ENCODE peak calls at places on chromosome 5, in six cellular contexts. One of them, this sample, is unnamed.

GRCh38 chr5:140118294-140118936 is 4.5 kb downstream of the PURA start:
- DNase-seq in Peyer's patch: no peak
- DNase-seq in IMR-90: peak; percentile 17
- DNase-seq in endodermal cell: no peak
- DNase-seq in thyroid gland: no peak
- DNase-seq in ascending aorta: no peak
- DNase-seq in this sample: no peak

GRCh38 chr5:157541452-157542118 is 34.0 kb downstream of the ADAM19 start:
- DNase-seq in Peyer's patch: no peak
- DNase-seq in IMR-90: no peak
- DNase-seq in endodermal cell: no peak
- DNase-seq in thyroid gland: no peak
- DNase-seq in ascending aorta: no peak
- DNase-seq in this sample: no peak

GRCh38 chr5:19256036-19256435 is 732.0 kb downstream of the CDH18 start:
- DNase-seq in Peyer's patch: no peak
- DNase-seq in IMR-90: no peak
- DNase-seq in endodermal cell: no peak
- DNase-seq in thyroid gland: no peak
- DNase-seq in ascending aorta: no peak
- DNase-seq in this sample: no peak

GRCh38 chr5:179264053-179264540 is 81.2 kb downstream of the ADAMTS2 start:
- DNase-seq in Peyer's patch: peak; percentile 39
- DNase-seq in IMR-90: no peak
- DNase-seq in endodermal cell: peak; percentile 38
- DNase-seq in thyroid gland: no peak
- DNase-seq in ascending aorta: no peak
- DNase-seq in this sample: no peak

GRCh38 chr5:4866817-4867216 is 273.3 kb upstream of the ADAMTS16 start:
- DNase-seq in Peyer's patch: no peak
- DNase-seq in IMR-90: no peak
- DNase-seq in endodermal cell: no peak
- DNase-seq in thyroid gland: no peak
- DNase-seq in ascending aorta: no peak
- DNase-seq in this sample: no peak

GRCh38 chr5:58080573-58080972 is 379.3 kb downstream of the PLK2 start:
- DNase-seq in Peyer's patch: no peak
- DNase-seq in IMR-90: peak; percentile 69
- DNase-seq in endodermal cell: no peak
- DNase-seq in thyroid gland: no peak
- DNase-seq in ascending aorta: no peak
- DNase-seq in this sample: no peak

GRCh38 chr5:18281947-18282557 is 647.8 kb downstream of the TAF11L14 start:
- DNase-seq in Peyer's patch: no peak
- DNase-seq in IMR-90: peak; percentile 62
- DNase-seq in endodermal cell: no peak
- DNase-seq in thyroid gland: no peak
- DNase-seq in ascending aorta: no peak
- DNase-seq in this sample: peak; percentile 33

GRCh38 chr5:38734353-38734752 is 111.5 kb upstream of the OSMR start:
- DNase-seq in Peyer's patch: no peak
- DNase-seq in IMR-90: no peak
- DNase-seq in endodermal cell: peak; percentile 83
- DNase-seq in thyroid gland: no peak
- DNase-seq in ascending aorta: no peak
- DNase-seq in this sample: no peak

GRCh38 chr5:174532453-174533126 is 191.8 kb upstream of the MSX2 start:
- DNase-seq in Peyer's patch: peak; percentile 74
- DNase-seq in IMR-90: peak; percentile 98
- DNase-seq in endodermal cell: peak; percentile 97
- DNase-seq in thyroid gland: peak; percentile 51
- DNase-seq in ascending aorta: peak; percentile 64
- DNase-seq in this sample: peak; percentile 94

GRCh38 chr5:156522651-156523529 is 195.9 kb downstream of the SGCD start:
- DNase-seq in Peyer's patch: no peak
- DNase-seq in IMR-90: no peak
- DNase-seq in endodermal cell: no peak
- DNase-seq in thyroid gland: no peak
- DNase-seq in ascending aorta: no peak
- DNase-seq in this sample: no peak

GRCh38 chr5:14475013-14475412 is 106.6 kb upstream of the OTULINL start:
- DNase-seq in Peyer's patch: no peak
- DNase-seq in IMR-90: no peak
- DNase-seq in endodermal cell: peak; percentile 29
- DNase-seq in thyroid gland: no peak
- DNase-seq in ascending aorta: no peak
- DNase-seq in this sample: no peak

GRCh38 chr5:40677456-40677855 is 2.3 kb upstream of the PTGER4 start:
- DNase-seq in Peyer's patch: no peak
- DNase-seq in IMR-90: no peak
- DNase-seq in endodermal cell: no peak
- DNase-seq in thyroid gland: no peak
- DNase-seq in ascending aorta: no peak
- DNase-seq in this sample: no peak

GRCh38 chr5:153941265-153941664 is 97.4 kb downstream of the FAM114A2 start:
- DNase-seq in Peyer's patch: no peak
- DNase-seq in IMR-90: no peak
- DNase-seq in endodermal cell: no peak
- DNase-seq in thyroid gland: no peak
- DNase-seq in ascending aorta: no peak
- DNase-seq in this sample: no peak
- H3K9me3 ChIP-seq in Peyer's patch: peaks cover 22% of the 10 kb centered on the region
- H3K9me3 ChIP-seq in IMR-90: peaks cover 17% of the 10 kb centered on the region
- H3K9me3 ChIP-seq in endodermal cell: peaks cover 83% of the 10 kb centered on the region
- H3K9me3 ChIP-seq in thyroid gland: no peaks in the 10 kb centered on the region
- H3K9me3 ChIP-seq in ascending aorta: peaks cover 31% of the 10 kb centered on the region
- H3K9me3 ChIP-seq in this sample: peaks cover 7% of the 10 kb centered on the region

GRCh38 chr5:86463339-86463738 is 154.4 kb upstream of the COX7C start:
- DNase-seq in Peyer's patch: no peak
- DNase-seq in IMR-90: no peak
- DNase-seq in endodermal cell: peak; percentile 78
- DNase-seq in thyroid gland: no peak
- DNase-seq in ascending aorta: no peak
- DNase-seq in this sample: no peak
- TF ChIP-seq CTCF in Peyer's patch: no peak
- TF ChIP-seq CTCF in IMR-90: no peak
- TF ChIP-seq CTCF in endodermal cell: peak; percentile 76
- TF ChIP-seq CTCF in thyroid gland: no peak
- TF ChIP-seq CTCF in ascending aorta: no peak
- TF ChIP-seq CTCF in this sample: no peak

GRCh38 chr5:7018601-7019000 is 305.4 kb downstream of the TENT4A start:
- DNase-seq in Peyer's patch: no peak
- DNase-seq in IMR-90: no peak
- DNase-seq in endodermal cell: no peak
- DNase-seq in thyroid gland: no peak
- DNase-seq in ascending aorta: no peak
- DNase-seq in this sample: no peak
- H3K9me3 ChIP-seq in Peyer's patch: peaks cover 12% of the 10 kb centered on the region
- H3K9me3 ChIP-seq in IMR-90: peaks cover 36% of the 10 kb centered on the region
- H3K9me3 ChIP-seq in endodermal cell: peaks cover 19% of the 10 kb centered on the region
- H3K9me3 ChIP-seq in thyroid gland: no peaks in the 10 kb centered on the region
- H3K9me3 ChIP-seq in ascending aorta: peaks cover 5% of the 10 kb centered on the region
- H3K9me3 ChIP-seq in this sample: peaks cover 49% of the 10 kb centered on the region

GRCh38 chr5:113043491-113043931 is 66.9 kb downstream of the DCP2 start:
- DNase-seq in Peyer's patch: no peak
- DNase-seq in IMR-90: no peak
- DNase-seq in endodermal cell: peak; percentile 87
- DNase-seq in thyroid gland: peak; percentile 71
- DNase-seq in ascending aorta: no peak
- DNase-seq in this sample: no peak
- TF ChIP-seq CTCF in Peyer's patch: no peak
- TF ChIP-seq CTCF in IMR-90: peak; percentile 36
- TF ChIP-seq CTCF in endodermal cell: peak; percentile 59
- TF ChIP-seq CTCF in thyroid gland: peak; percentile 41
- TF ChIP-seq CTCF in ascending aorta: no peak
- TF ChIP-seq CTCF in this sample: no peak

DNA sequence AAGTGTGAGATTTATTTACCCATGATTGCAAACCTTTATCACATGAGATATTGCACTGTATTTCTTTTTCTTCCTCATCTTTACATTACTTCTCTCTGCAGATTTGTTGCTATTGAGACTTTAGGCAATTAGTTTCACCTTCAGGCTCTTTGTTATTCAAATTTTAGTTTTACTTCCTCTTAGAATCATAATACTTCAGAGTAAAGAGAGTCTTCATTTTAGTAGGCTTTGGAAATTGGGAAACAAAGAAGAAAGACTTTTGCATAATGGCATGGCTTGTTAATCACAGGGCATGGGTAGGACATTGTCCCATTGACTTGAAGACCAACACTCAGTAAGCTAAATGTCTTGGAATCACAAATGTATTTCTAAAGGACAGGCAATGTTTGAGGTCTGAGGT is 1.2 kb upstream of the PCDHGA5 start:
- DNase-seq in Peyer's patch: no peak
- DNase-seq in IMR-90: no peak
- DNase-seq in endodermal cell: no peak
- DNase-seq in thyroid gland: no peak
- DNase-seq in ascending aorta: no peak
- DNase-seq in this sample: no peak
- H3K9me3 ChIP-seq in Peyer's patch: peaks cover 83% of the 10 kb centered on the region
- H3K9me3 ChIP-seq in IMR-90: peaks cover 53% of the 10 kb centered on the region
- H3K9me3 ChIP-seq in endodermal cell: peaks cover 57% of the 10 kb centered on the region
- H3K9me3 ChIP-seq in thyroid gland: peaks cover 8% of the 10 kb centered on the region
- H3K9me3 ChIP-seq in ascending aorta: peaks cover 98% of the 10 kb centered on the region
- H3K9me3 ChIP-seq in this sample: peaks cover 61% of the 10 kb centered on the region

GRCh38 chr5:44952376-44952775 is 143.6 kb downstream of the MRPS30 start:
- DNase-seq in Peyer's patch: no peak
- DNase-seq in IMR-90: peak; percentile 15
- DNase-seq in endodermal cell: peak; percentile 56
- DNase-seq in thyroid gland: no peak
- DNase-seq in ascending aorta: no peak
- DNase-seq in this sample: no peak
- TF ChIP-seq CTCF in Peyer's patch: peak; percentile 37
- TF ChIP-seq CTCF in IMR-90: peak; percentile 59
- TF ChIP-seq CTCF in endodermal cell: peak; percentile 92
- TF ChIP-seq CTCF in thyroid gland: peak; percentile 38
- TF ChIP-seq CTCF in ascending aorta: no peak
- TF ChIP-seq CTCF in this sample: peak; percentile 62

GRCh38 chr5:161535762-161536161 is 10.8 kb downstream of the GABRB2 start:
- DNase-seq in Peyer's patch: no peak
- DNase-seq in IMR-90: no peak
- DNase-seq in endodermal cell: peak; percentile 48
- DNase-seq in thyroid gland: no peak
- DNase-seq in ascending aorta: no peak
- DNase-seq in this sample: no peak

DNA sequence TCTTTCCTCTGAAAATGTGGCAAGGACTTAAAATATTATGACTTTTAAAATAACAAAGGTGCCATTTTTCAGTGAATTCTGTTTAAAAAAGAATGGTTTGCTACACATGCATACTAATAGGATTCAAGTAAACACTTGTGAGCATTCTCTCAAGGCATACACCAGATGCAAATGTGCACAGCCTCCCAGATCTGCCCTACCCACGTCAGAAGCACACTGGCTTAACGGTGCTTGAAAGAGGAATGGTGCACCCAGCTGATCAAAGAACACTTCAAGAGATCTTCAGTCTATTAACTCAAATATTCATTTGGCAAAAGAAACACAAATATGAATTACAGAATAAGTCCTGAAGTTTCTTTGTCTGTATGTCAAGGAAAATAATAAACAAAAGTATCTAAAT is 15.8 kb downstream of the GABRB2 start:
- DNase-seq in Peyer's patch: no peak
- DNase-seq in IMR-90: no peak
- DNase-seq in endodermal cell: no peak
- DNase-seq in thyroid gland: no peak
- DNase-seq in ascending aorta: no peak
- DNase-seq in this sample: no peak
- H3K9me3 ChIP-seq in Peyer's patch: no peaks in the 10 kb centered on the region
- H3K9me3 ChIP-seq in IMR-90: peaks cover 2% of the 10 kb centered on the region
- H3K9me3 ChIP-seq in endodermal cell: no peaks in the 10 kb centered on the region
- H3K9me3 ChIP-seq in thyroid gland: no peaks in the 10 kb centered on the region
- H3K9me3 ChIP-seq in ascending aorta: no peaks in the 10 kb centered on the region
- H3K9me3 ChIP-seq in this sample: no peaks in the 10 kb centered on the region

DNA sequence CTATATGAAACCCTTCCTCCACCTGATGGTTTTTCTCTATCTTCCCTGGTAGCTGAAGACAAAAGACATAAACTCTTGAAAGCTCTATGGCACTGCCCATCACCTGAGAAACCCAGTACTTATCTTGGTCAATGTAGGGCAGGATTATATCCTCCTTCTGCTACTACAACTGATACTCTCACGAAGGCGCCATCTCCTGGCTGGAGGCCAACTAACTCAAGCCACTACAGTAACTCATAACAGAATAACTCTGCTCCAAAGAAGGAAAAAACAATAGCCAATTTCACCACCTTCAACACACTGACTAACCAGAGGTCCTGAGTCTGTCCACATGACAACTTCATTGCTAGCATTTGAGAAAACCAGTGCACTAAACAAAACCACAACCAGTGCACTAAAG is 409.2 kb downstream of the CETN3 start:
- DNase-seq in Peyer's patch: no peak
- DNase-seq in IMR-90: no peak
- DNase-seq in endodermal cell: peak; percentile 53
- DNase-seq in thyroid gland: no peak
- DNase-seq in ascending aorta: no peak
- DNase-seq in this sample: no peak
- TF ChIP-seq CTCF in Peyer's patch: no peak
- TF ChIP-seq CTCF in IMR-90: no peak
- TF ChIP-seq CTCF in endodermal cell: peak; percentile 55
- TF ChIP-seq CTCF in thyroid gland: no peak
- TF ChIP-seq CTCF in ascending aorta: no peak
- TF ChIP-seq CTCF in this sample: no peak

This sample was measured in AG04450.